ENCODE peak calls at places on chromosomes 12 and 14, in six cellular contexts. One of them, this sample, is unnamed.

GRCh38 chr12:132397152-132397933 is 68.0 kb upstream of the GALNT9 start:
- DNase-seq in mucosa of descending colon: no peak
- DNase-seq in tibial artery: no peak
- DNase-seq in RWPE2: no peak
- DNase-seq in naive thymus-derived CD4-positive, alpha-beta T cell: no peak
- DNase-seq in right cardiac atrium: peak; percentile 32
- DNase-seq in this sample: peak; percentile 29

GRCh38 chr12:130552483-130552996 is 163.6 kb downstream of the RIMBP2 start:
- DNase-seq in naive thymus-derived CD4-positive, alpha-beta T cell: no peak
- DNase-seq in tibial artery: no peak
- DNase-seq in RWPE2: no peak
- DNase-seq in mucosa of descending colon: peak; percentile 43
- DNase-seq in right cardiac atrium: no peak
- DNase-seq in this sample: no peak

GRCh38 chr12:87953257-87953860 is 75.8 kb downstream of the C12orf50 start:
- DNase-seq in naive thymus-derived CD4-positive, alpha-beta T cell: no peak
- DNase-seq in right cardiac atrium: no peak
- DNase-seq in tibial artery: no peak
- DNase-seq in mucosa of descending colon: no peak
- DNase-seq in RWPE2: no peak
- DNase-seq in this sample: no peak

GRCh38 chr14:75254381-75254821 is 24.2 kb upstream of the FOS start:
- DNase-seq in mucosa of descending colon: peak; percentile 91
- DNase-seq in right cardiac atrium: no peak
- DNase-seq in RWPE2: peak; percentile 97
- DNase-seq in naive thymus-derived CD4-positive, alpha-beta T cell: no peak
- DNase-seq in tibial artery: peak; percentile 80
- DNase-seq in this sample: peak; percentile 66

GRCh38 chr14:45902241-45902640 is 649.2 kb upstream of the MIS18BP1 start:
- DNase-seq in mucosa of descending colon: no peak
- DNase-seq in right cardiac atrium: no peak
- DNase-seq in RWPE2: no peak
- DNase-seq in naive thymus-derived CD4-positive, alpha-beta T cell: no peak
- DNase-seq in tibial artery: no peak
- DNase-seq in this sample: no peak

GRCh38 chr14:101761881-101762529 is 496 bp downstream of the PPP2R5C start:
- DNase-seq in tibial artery: peak; percentile 72
- DNase-seq in mucosa of descending colon: peak; percentile 67
- DNase-seq in RWPE2: no peak
- DNase-seq in naive thymus-derived CD4-positive, alpha-beta T cell: peak; percentile 49
- DNase-seq in right cardiac atrium: peak; percentile 67
- DNase-seq in this sample: peak; percentile 85

GRCh38 chr12:123050331-123050809 is 69.9 kb downstream of the ARL6IP4 start:
- DNase-seq in right cardiac atrium: peak; percentile 74
- DNase-seq in mucosa of descending colon: no peak
- DNase-seq in tibial artery: no peak
- DNase-seq in RWPE2: no peak
- DNase-seq in naive thymus-derived CD4-positive, alpha-beta T cell: no peak
- DNase-seq in this sample: peak; percentile 6

GRCh38 chr12:106249411-106250135 is 1.8 kb upstream of the CKAP4 start:
- DNase-seq in right cardiac atrium: no peak
- DNase-seq in tibial artery: no peak
- DNase-seq in mucosa of descending colon: peak; percentile 82
- DNase-seq in naive thymus-derived CD4-positive, alpha-beta T cell: no peak
- DNase-seq in RWPE2: no peak
- DNase-seq in this sample: no peak

GRCh38 chr12:20220339-20220738 is 148.0 kb upstream of the PDE3A start:
- DNase-seq in naive thymus-derived CD4-positive, alpha-beta T cell: no peak
- DNase-seq in mucosa of descending colon: no peak
- DNase-seq in tibial artery: no peak
- DNase-seq in right cardiac atrium: no peak
- DNase-seq in RWPE2: no peak
- DNase-seq in this sample: no peak

GRCh38 chr14:102187583-102188001 is 47.9 kb downstream of the WDR20 start:
- DNase-seq in mucosa of descending colon: no peak
- DNase-seq in naive thymus-derived CD4-positive, alpha-beta T cell: no peak
- DNase-seq in right cardiac atrium: no peak
- DNase-seq in tibial artery: no peak
- DNase-seq in RWPE2: no peak
- DNase-seq in this sample: no peak

GRCh38 chr12:43309845-43310405 is 242.1 kb downstream of the ADAMTS20 start:
- DNase-seq in tibial artery: no peak
- DNase-seq in naive thymus-derived CD4-positive, alpha-beta T cell: no peak
- DNase-seq in mucosa of descending colon: no peak
- DNase-seq in right cardiac atrium: no peak
- DNase-seq in RWPE2: no peak
- DNase-seq in this sample: no peak

GRCh38 chr12:101414533-101415119 is 7.1 kb upstream of the ARL1 start:
- DNase-seq in mucosa of descending colon: peak; percentile 80
- DNase-seq in naive thymus-derived CD4-positive, alpha-beta T cell: peak; percentile 19
- DNase-seq in RWPE2: no peak
- DNase-seq in tibial artery: no peak
- DNase-seq in right cardiac atrium: no peak
- DNase-seq in this sample: no peak

GRCh38 chr12:22271036-22271435 is 63.5 kb downstream of the ST8SIA1 start:
- DNase-seq in tibial artery: no peak
- DNase-seq in naive thymus-derived CD4-positive, alpha-beta T cell: no peak
- DNase-seq in right cardiac atrium: no peak
- DNase-seq in RWPE2: no peak
- DNase-seq in mucosa of descending colon: no peak
- DNase-seq in this sample: no peak

GRCh38 chr14:57979376-57980048 is 113.6 kb upstream of the SLC35F4 start:
- DNase-seq in mucosa of descending colon: no peak
- DNase-seq in naive thymus-derived CD4-positive, alpha-beta T cell: no peak
- DNase-seq in RWPE2: no peak
- DNase-seq in right cardiac atrium: no peak
- DNase-seq in tibial artery: no peak
- DNase-seq in this sample: no peak

GRCh38 chr12:88153959-88154358 is 11.9 kb downstream of the TMTC3 start:
- DNase-seq in RWPE2: no peak
- DNase-seq in mucosa of descending colon: no peak
- DNase-seq in right cardiac atrium: no peak
- DNase-seq in naive thymus-derived CD4-positive, alpha-beta T cell: no peak
- DNase-seq in tibial artery: no peak
- DNase-seq in this sample: no peak

GRCh38 chr14:69985456-69985855 is 106.2 kb downstream of the SMOC1 start:
- DNase-seq in RWPE2: no peak
- DNase-seq in naive thymus-derived CD4-positive, alpha-beta T cell: no peak
- DNase-seq in tibial artery: no peak
- DNase-seq in mucosa of descending colon: no peak
- DNase-seq in right cardiac atrium: no peak
- DNase-seq in this sample: no peak

GRCh38 chr14:69270795-69271708 is 11.1 kb downstream of the GALNT16 start:
- DNase-seq in tibial artery: peak; percentile 61
- DNase-seq in naive thymus-derived CD4-positive, alpha-beta T cell: no peak
- DNase-seq in mucosa of descending colon: no peak
- DNase-seq in right cardiac atrium: peak; percentile 67
- DNase-seq in RWPE2: no peak
- DNase-seq in this sample: no peak

GRCh38 chr14:36996133-36996856 is 176.1 kb downstream of the SLC25A21 start:
- DNase-seq in right cardiac atrium: no peak
- DNase-seq in naive thymus-derived CD4-positive, alpha-beta T cell: no peak
- DNase-seq in mucosa of descending colon: no peak
- DNase-seq in RWPE2: peak; percentile 53
- DNase-seq in tibial artery: no peak
- DNase-seq in this sample: no peak

GRCh38 chr12:6390084-6390799 is 6.3 kb downstream of the LTBR start:
- DNase-seq in mucosa of descending colon: peak; percentile 72
- DNase-seq in RWPE2: no peak
- DNase-seq in naive thymus-derived CD4-positive, alpha-beta T cell: no peak
- DNase-seq in right cardiac atrium: peak; percentile 53
- DNase-seq in tibial artery: no peak
- DNase-seq in this sample: peak; percentile 60

GRCh38 chr14:94030571-94030970 is 4.4 kb downstream of the OTUB2 start:
- DNase-seq in mucosa of descending colon: no peak
- DNase-seq in tibial artery: no peak
- DNase-seq in right cardiac atrium: no peak
- DNase-seq in naive thymus-derived CD4-positive, alpha-beta T cell: no peak
- DNase-seq in RWPE2: no peak
- DNase-seq in this sample: no peak

GRCh38 chr12:82896286-82896685 is 209.6 kb downstream of the TMTC2 start:
- DNase-seq in RWPE2: no peak
- DNase-seq in mucosa of descending colon: peak; percentile 46
- DNase-seq in naive thymus-derived CD4-positive, alpha-beta T cell: no peak
- DNase-seq in tibial artery: no peak
- DNase-seq in right cardiac atrium: no peak
- DNase-seq in this sample: no peak

GRCh38 chr12:120628919-120629318 is 11.5 kb upstream of the CABP1 start:
- DNase-seq in right cardiac atrium: no peak
- DNase-seq in naive thymus-derived CD4-positive, alpha-beta T cell: no peak
- DNase-seq in mucosa of descending colon: peak; percentile 31
- DNase-seq in tibial artery: no peak
- DNase-seq in RWPE2: no peak
- DNase-seq in this sample: no peak

GRCh38 chr12:124761876-124762275 is 101.8 kb downstream of the SCARB1 start:
- DNase-seq in RWPE2: no peak
- DNase-seq in tibial artery: no peak
- DNase-seq in naive thymus-derived CD4-positive, alpha-beta T cell: no peak
- DNase-seq in mucosa of descending colon: no peak
- DNase-seq in right cardiac atrium: peak; percentile 85
- DNase-seq in this sample: no peak

GRCh38 chr12:95088339-95088738 is 14.9 kb upstream of the NR2C1 start:
- DNase-seq in right cardiac atrium: no peak
- DNase-seq in mucosa of descending colon: no peak
- DNase-seq in tibial artery: no peak
- DNase-seq in naive thymus-derived CD4-positive, alpha-beta T cell: no peak
- DNase-seq in RWPE2: no peak
- DNase-seq in this sample: no peak

GRCh38 chr12:29796823-29797263 is 13.1 kb upstream of the TMTC1 start:
- DNase-seq in RWPE2: no peak
- DNase-seq in right cardiac atrium: no peak
- DNase-seq in tibial artery: peak; percentile 74
- DNase-seq in mucosa of descending colon: peak; percentile 10
- DNase-seq in naive thymus-derived CD4-positive, alpha-beta T cell: no peak
- DNase-seq in this sample: no peak

GRCh38 chr12:15756822-15757221 is 32.4 kb downstream of the EPS8 start:
- DNase-seq in right cardiac atrium: no peak
- DNase-seq in tibial artery: no peak
- DNase-seq in RWPE2: no peak
- DNase-seq in mucosa of descending colon: no peak
- DNase-seq in naive thymus-derived CD4-positive, alpha-beta T cell: no peak
- DNase-seq in this sample: no peak

GRCh38 chr12:27355979-27356378 is 23.3 kb downstream of the BMAL2 start:
- DNase-seq in mucosa of descending colon: no peak
- DNase-seq in right cardiac atrium: no peak
- DNase-seq in naive thymus-derived CD4-positive, alpha-beta T cell: no peak
- DNase-seq in RWPE2: no peak
- DNase-seq in tibial artery: no peak
- DNase-seq in this sample: no peak

GRCh38 chr12:127060933-127061332 is 1206.0 kb upstream of the TMEM132C start:
- DNase-seq in mucosa of descending colon: no peak
- DNase-seq in naive thymus-derived CD4-positive, alpha-beta T cell: no peak
- DNase-seq in RWPE2: no peak
- DNase-seq in tibial artery: no peak
- DNase-seq in right cardiac atrium: no peak
- DNase-seq in this sample: no peak

GRCh38 chr12:122743895-122744525 is 8.6 kb upstream of the DENR start:
- DNase-seq in RWPE2: no peak
- DNase-seq in mucosa of descending colon: peak; percentile 23
- DNase-seq in tibial artery: peak; percentile 64
- DNase-seq in naive thymus-derived CD4-positive, alpha-beta T cell: no peak
- DNase-seq in right cardiac atrium: no peak
- DNase-seq in this sample: no peak

GRCh38 chr12:116184766-116185165 is 92.7 kb downstream of the MED13L start:
- DNase-seq in mucosa of descending colon: no peak
- DNase-seq in RWPE2: no peak
- DNase-seq in right cardiac atrium: no peak
- DNase-seq in tibial artery: no peak
- DNase-seq in naive thymus-derived CD4-positive, alpha-beta T cell: no peak
- DNase-seq in this sample: no peak
- H3K4me1 ChIP-seq in mucosa of descending colon: no peaks in the 10 kb centered on the region
- H3K4me1 ChIP-seq in RWPE2: peaks cover 9% of the 10 kb centered on the region
- H3K4me1 ChIP-seq in right cardiac atrium: peaks cover 4% of the 10 kb centered on the region
- H3K4me1 ChIP-seq in tibial artery: peaks cover 74% of the 10 kb centered on the region
- H3K4me1 ChIP-seq in naive thymus-derived CD4-positive, alpha-beta T cell: peaks cover 26% of the 10 kb centered on the region
- H3K4me1 ChIP-seq in this sample: peaks cover 9% of the 10 kb centered on the region

GRCh38 chr12:53198470-53199110 is 8.5 kb downstream of the ITGB7 start:
- DNase-seq in tibial artery: no peak
- DNase-seq in mucosa of descending colon: no peak
- DNase-seq in naive thymus-derived CD4-positive, alpha-beta T cell: no peak
- DNase-seq in right cardiac atrium: no peak
- DNase-seq in RWPE2: peak; percentile 23
- DNase-seq in this sample: no peak

GRCh38 chr12:53200458-53201169 is 6.4 kb downstream of the ITGB7 start:
- DNase-seq in mucosa of descending colon: no peak
- DNase-seq in naive thymus-derived CD4-positive, alpha-beta T cell: no peak
- DNase-seq in tibial artery: no peak
- DNase-seq in right cardiac atrium: peak; percentile 25
- DNase-seq in RWPE2: no peak
- DNase-seq in this sample: no peak

GRCh38 chr12:53200107-53200457 is 7.0 kb downstream of the ITGB7 start:
- DNase-seq in right cardiac atrium: no peak
- DNase-seq in mucosa of descending colon: no peak
- DNase-seq in naive thymus-derived CD4-positive, alpha-beta T cell: no peak
- DNase-seq in tibial artery: no peak
- DNase-seq in RWPE2: peak; percentile 15
- DNase-seq in this sample: no peak

GRCh38 chr12:53201170-53201541 is 5.9 kb downstream of the ITGB7 start:
- DNase-seq in naive thymus-derived CD4-positive, alpha-beta T cell: no peak
- DNase-seq in tibial artery: no peak
- DNase-seq in right cardiac atrium: no peak
- DNase-seq in mucosa of descending colon: no peak
- DNase-seq in RWPE2: no peak
- DNase-seq in this sample: no peak

GRCh38 chr12:53199700-53200099 is 7.4 kb downstream of the ITGB7 start:
- DNase-seq in right cardiac atrium: no peak
- DNase-seq in RWPE2: no peak
- DNase-seq in tibial artery: no peak
- DNase-seq in naive thymus-derived CD4-positive, alpha-beta T cell: no peak
- DNase-seq in mucosa of descending colon: no peak
- DNase-seq in this sample: no peak
- H3K4me1 ChIP-seq in right cardiac atrium: no peaks in the 10 kb centered on the region
- H3K4me1 ChIP-seq in RWPE2: no peaks in the 10 kb centered on the region
- H3K4me1 ChIP-seq in tibial artery: peaks cover 12% of the 10 kb centered on the region
- H3K4me1 ChIP-seq in naive thymus-derived CD4-positive, alpha-beta T cell: peaks cover 85% of the 10 kb centered on the region
- H3K4me1 ChIP-seq in mucosa of descending colon: peaks cover 8% of the 10 kb centered on the region
- H3K4me1 ChIP-seq in this sample: no peaks in the 10 kb centered on the region

DNA sequence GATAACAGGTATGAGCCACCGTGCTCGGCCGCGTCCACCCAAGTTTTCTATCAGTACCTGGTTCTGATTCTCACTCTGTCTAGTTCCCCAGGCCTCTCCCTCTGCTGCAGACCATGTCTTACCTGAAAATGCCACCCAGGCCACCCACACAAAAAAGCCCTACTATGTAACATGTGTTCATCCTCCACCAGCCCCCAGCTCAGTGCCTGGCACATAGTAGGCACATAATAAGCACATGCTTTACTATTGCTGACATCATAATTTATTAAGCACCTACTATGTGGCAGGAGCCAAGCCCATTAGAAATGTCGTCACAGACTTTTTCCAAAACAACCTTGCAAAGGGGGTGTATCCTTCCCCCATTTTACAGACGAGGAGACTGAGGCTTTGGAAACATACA is 37.8 kb downstream of the CMKLR1 start:
- DNase-seq in naive thymus-derived CD4-positive, alpha-beta T cell: no peak
- DNase-seq in RWPE2: no peak
- DNase-seq in tibial artery: no peak
- DNase-seq in right cardiac atrium: no peak
- DNase-seq in mucosa of descending colon: no peak
- DNase-seq in this sample: no peak
- H3K4me1 ChIP-seq in naive thymus-derived CD4-positive, alpha-beta T cell: no peaks in the 10 kb centered on the region
- H3K4me1 ChIP-seq in RWPE2: peaks cover 13% of the 10 kb centered on the region
- H3K4me1 ChIP-seq in tibial artery: peaks cover 55% of the 10 kb centered on the region
- H3K4me1 ChIP-seq in right cardiac atrium: peaks cover 26% of the 10 kb centered on the region
- H3K4me1 ChIP-seq in mucosa of descending colon: peaks cover 2% of the 10 kb centered on the region
- H3K4me1 ChIP-seq in this sample: peaks cover 9% of the 10 kb centered on the region

GRCh38 chr14:32606297-32606696 is 277.2 kb downstream of the AKAP6 start:
- DNase-seq in naive thymus-derived CD4-positive, alpha-beta T cell: no peak
- DNase-seq in right cardiac atrium: no peak
- DNase-seq in tibial artery: no peak
- DNase-seq in mucosa of descending colon: no peak
- DNase-seq in RWPE2: no peak
- DNase-seq in this sample: no peak
- H3K4me1 ChIP-seq in naive thymus-derived CD4-positive, alpha-beta T cell: no peaks in the 10 kb centered on the region
- H3K4me1 ChIP-seq in right cardiac atrium: peaks cover 3% of the 10 kb centered on the region
- H3K4me1 ChIP-seq in tibial artery: peaks cover 57% of the 10 kb centered on the region
- H3K4me1 ChIP-seq in mucosa of descending colon: no peaks in the 10 kb centered on the region
- H3K4me1 ChIP-seq in RWPE2: peaks cover 19% of the 10 kb centered on the region
- H3K4me1 ChIP-seq in this sample: no peaks in the 10 kb centered on the region